ENCODE peak calls at places on chromosomes 7 and 10, in seven cellular contexts. O, N, A, J, K, G and Q are unnamed samples.

GRCh38 chr7:127980901-127981300 is 50.3 kb downstream of the LRRC4 start:
- DNase-seq in K (no peak), N (no peak), J (no peak), G (no peak), O (no peak), A (no peak), Q (no peak)

GRCh38 chr7:85688712-85689111 is 501.9 kb upstream of the SEMA3D start:
- DNase-seq in O (no peak), A (no peak), G (peak), N (no peak), J (no peak), K (peak), Q (no peak)

GRCh38 chr7:97971120-97971989 is 18.6 kb downstream of the OCM2 start:
- DNase-seq in A (peak), G (peak), N (peak), K (peak), O (peak), J (peak), Q (peak)

GRCh38 chr10:46094197-46094500 is 48.1 kb upstream of the MSMB start:
- DNase-seq in G (no peak), A (no peak), N (no peak), J (no peak), O (no peak), K (no peak), Q (no peak)

GRCh38 chr10:81108516-81109199 is 571.0 kb downstream of the SH2D4B start:
- DNase-seq in A (peak), O (peak), K (no peak), G (no peak), J (no peak), N (no peak), Q (peak)

GRCh38 chr10:93198401-93199175 is 124.9 kb downstream of the CYP26A1 start:
- DNase-seq in N (peak), J (no peak), G (peak), K (peak), A (peak), O (peak), Q (peak)

GRCh38 chr7:77757589-77757988 is 40.6 kb downstream of the TMEM60 start:
- DNase-seq in J (no peak), A (no peak), K (no peak), O (no peak), G (no peak), N (no peak), Q (no peak)

GRCh38 chr10:11158080-11158479 is 140.4 kb downstream of the CELF2 start:
- DNase-seq in A (no peak), J (no peak), N (no peak), O (no peak), K (no peak), G (no peak), Q (no peak)

GRCh38 chr10:133230023-133230319 is at the start of gene UTF1:
- DNase-seq in J (no peak), O (no peak), G (no peak), A (no peak), N (no peak), K (no peak), Q (no peak)

GRCh38 chr10:43205681-43206390 is 61.0 kb downstream of the RASGEF1A start:
- DNase-seq in N (no peak), O (no peak), K (no peak), A (no peak), G (no peak), J (no peak), Q (no peak)

GRCh38 chr10:73894245-73894971 is 16.5 kb upstream of the PLAU start:
- DNase-seq in A (peak), J (no peak), O (peak), N (peak), G (peak), K (peak), Q (no peak)

GRCh38 chr7:95590387-95591248 is 5.7 kb downstream of the PDK4 start:
- DNase-seq in A (peak), K (no peak), J (no peak), O (no peak), N (no peak), G (no peak), Q (no peak)
- H3K4me2 ChIP-seq in A (no peak), K (no peak), J (no peak), O (no peak), N (no peak), G (no peak), Q (no peak)

DNA sequence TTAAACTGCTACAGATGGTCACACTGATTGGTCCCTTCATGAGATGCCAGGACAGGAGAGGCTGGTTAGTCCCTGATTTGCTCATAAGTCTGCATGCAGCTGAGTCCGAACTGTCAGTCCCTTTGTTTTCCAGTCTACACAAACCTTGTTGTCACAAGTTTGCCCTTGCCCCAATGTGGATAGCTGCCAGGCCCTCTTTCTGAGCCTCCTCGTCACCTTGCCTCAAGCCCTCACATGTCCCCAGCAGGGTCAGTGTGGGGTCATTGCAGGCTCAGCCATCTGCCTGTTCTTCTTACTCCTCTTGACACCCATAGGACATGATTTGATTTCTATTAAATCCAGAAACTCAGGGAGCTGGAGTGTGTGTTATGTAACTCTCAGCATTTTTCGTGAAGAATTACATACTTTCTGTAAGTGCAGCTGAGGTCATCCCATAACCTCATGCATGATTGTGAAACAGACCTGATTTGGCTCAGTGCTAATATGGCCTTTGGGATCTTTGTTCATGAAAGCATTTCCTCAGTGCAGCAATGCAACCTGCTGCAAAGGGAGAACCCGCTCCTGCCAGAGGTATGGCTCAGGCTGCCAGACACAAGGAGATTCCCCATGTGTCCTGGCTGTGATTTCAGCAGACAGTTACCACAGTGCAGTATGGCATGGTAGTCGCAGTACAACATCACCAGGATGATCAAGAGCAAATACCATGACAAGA is 70.0 kb upstream of the ZMIZ2 start:
- DNase-seq in N (peak), J (no peak), G (peak), O (peak), K (peak), A (peak), Q (no peak)
- H3K4me2 ChIP-seq in N (peak), J (no peak), G (peak), O (peak), K (peak), A (no peak), Q (no peak)

DNA sequence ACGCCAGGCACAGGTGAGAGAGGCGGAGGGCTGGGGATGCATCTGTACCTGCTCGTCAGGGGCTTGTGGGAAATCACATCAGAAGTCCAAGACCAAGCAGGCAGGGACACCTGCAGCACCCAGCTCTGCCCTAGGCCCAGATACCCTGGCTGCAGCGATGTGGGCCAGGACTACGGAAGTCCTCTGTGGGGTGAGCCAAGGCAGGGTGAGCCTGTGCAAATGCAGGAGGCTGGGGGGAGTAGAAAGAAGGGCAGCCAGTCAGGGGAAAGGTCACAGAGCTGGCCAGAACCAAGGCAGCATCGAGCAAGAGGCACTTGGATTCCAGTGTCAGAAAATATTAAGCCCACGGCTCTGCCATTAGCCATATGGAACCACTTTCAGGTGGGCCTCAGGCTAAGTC is 85.2 kb downstream of the TNS3 start:
- DNase-seq in G (no peak), J (no peak), A (no peak), K (no peak), O (no peak), N (no peak), Q (no peak)
- H3K4me2 ChIP-seq in G (no peak), J (peak), A (no peak), K (no peak), O (no peak), N (no peak), Q (no peak)

GRCh38 chr10:4451512-4451911 is 374.5 kb upstream of the AKR1E2 start:
- DNase-seq in N (no peak), A (no peak), G (no peak), K (no peak), O (no peak), J (no peak), Q (no peak)

GRCh38 chr10:4453276-4453675 is 372.7 kb upstream of the AKR1E2 start:
- DNase-seq in O (no peak), A (no peak), G (no peak), J (no peak), N (no peak), K (no peak), Q (no peak)

GRCh38 chr10:4453950-4454349 is 372.1 kb upstream of the AKR1E2 start:
- DNase-seq in J (no peak), O (no peak), G (no peak), A (no peak), K (no peak), N (no peak), Q (no peak)

GRCh38 chr10:4450169-4450568 is 375.8 kb upstream of the AKR1E2 start:
- DNase-seq in G (no peak), N (no peak), J (no peak), K (no peak), A (no peak), O (no peak), Q (no peak)

GRCh38 chr10:4450981-4451501 is 375.0 kb upstream of the AKR1E2 start:
- DNase-seq in K (peak), A (peak), J (no peak), G (peak), O (peak), N (peak), Q (peak)
- H3K4me2 ChIP-seq in K (no peak), A (no peak), J (no peak), G (peak), O (peak), N (no peak), Q (no peak)

DNA sequence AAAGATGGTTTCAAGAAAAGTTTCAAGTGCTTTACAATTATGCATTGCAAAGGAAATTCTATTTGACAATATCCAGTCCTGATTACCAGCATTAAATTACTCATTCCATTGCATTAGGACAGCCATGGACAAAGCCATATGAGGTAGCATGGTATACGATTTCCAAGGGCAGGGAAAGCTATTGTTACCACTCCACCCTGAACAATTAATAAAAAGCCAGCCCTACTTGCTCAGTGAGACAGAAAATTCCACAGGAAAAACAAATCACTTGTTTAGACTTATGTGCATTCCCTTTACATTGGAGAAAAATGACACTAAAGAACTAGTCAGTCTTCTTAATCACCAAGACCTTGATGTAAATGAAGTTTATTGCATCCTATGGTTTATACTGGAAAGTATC is 5.6 kb downstream of the CD36 start:
- DNase-seq in J (no peak), K (no peak), O (no peak), G (no peak), N (no peak), A (no peak), Q (no peak)
- H3K4me2 ChIP-seq in J (no peak), K (no peak), O (no peak), G (no peak), N (no peak), A (no peak), Q (no peak)

DNA sequence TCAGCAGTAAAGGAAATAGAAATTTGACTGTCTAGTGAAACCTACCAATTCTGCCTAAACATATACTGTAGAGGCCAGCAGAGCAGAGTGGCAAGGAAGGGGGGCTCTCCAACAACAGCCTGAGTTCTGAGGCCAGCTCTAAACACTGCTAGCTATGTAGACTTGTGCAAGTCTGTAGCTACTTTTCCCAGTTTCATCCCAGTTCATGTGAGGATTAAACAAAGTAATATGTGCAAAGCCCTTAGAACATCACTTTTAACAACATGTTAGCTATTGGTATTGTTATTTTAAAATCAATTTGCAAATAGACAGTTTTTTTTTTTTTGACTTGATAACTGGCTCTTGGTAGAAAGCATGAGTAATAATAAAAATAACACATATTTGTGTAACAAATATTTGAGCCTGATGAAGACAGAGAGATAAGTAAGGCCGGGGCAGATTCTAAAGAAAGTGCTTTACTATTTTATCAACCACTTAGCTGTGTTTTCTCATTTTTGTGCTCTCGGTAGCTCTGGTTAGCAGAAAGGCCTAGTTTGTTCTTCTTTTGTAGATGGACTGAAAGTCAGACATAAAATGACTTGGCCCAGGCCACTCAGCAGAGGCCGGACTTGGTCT is 9.3 kb downstream of the CHST12 start:
- DNase-seq in A (no peak), O (peak), G (peak), K (peak), N (no peak), J (no peak), Q (no peak)
- H3K4me2 ChIP-seq in A (no peak), O (peak), G (no peak), K (peak), N (no peak), J (no peak), Q (no peak)

DNA sequence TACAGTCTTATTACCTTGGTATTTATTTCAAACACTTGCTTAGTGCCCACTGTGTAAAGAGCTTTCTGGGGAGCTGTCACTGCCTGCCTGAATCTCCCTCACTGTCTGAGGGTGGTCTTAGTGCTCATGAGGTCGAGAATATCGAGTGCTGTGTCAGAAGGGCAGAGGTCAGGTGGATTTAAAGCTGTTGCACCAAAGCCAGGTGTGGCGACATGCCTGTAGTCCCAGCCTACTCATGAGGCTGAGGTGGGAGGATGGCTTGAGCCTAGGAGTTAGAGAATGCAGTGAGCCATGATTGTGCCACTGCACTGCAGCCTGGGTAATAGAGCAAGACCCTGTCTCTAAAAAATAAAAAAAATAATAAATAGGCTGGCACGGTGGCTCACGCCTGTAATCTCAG is 20.9 kb downstream of the CCM2 start:
- DNase-seq in K (no peak), O (no peak), A (no peak), N (no peak), G (no peak), J (no peak), Q (no peak)
- H3K4me2 ChIP-seq in K (no peak), O (no peak), A (no peak), N (no peak), G (no peak), J (peak), Q (no peak)

DNA sequence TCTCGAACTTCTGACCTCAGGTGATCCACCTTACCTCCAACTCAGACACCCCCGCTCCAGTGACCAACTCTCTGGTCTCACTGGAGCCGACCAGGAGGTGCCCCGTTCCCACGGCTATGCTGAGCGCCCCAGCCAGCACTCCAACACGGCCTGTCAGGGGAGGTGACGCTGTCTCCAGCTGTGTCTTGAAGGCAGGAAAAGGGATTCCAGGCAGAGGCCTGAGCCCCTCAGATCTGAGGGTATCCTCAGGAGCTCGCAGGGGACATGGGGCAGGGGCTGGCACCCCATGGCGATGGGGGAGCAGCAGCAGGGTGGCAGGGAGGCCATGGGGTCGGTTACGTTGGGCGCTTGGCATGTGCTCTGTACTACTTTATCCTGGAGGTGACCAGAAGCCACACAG is 94.3 kb upstream of the RHEB start:
- DNase-seq in G (no peak), K (no peak), J (no peak), A (no peak), O (no peak), N (no peak), Q (no peak)
- H3K4me2 ChIP-seq in G (no peak), K (no peak), J (no peak), A (no peak), O (no peak), N (no peak), Q (no peak)

GRCh38 chr7:90726623-90727022 is 130.5 kb downstream of the CDK14 start:
- DNase-seq in G (peak), A (peak), J (no peak), O (peak), K (peak), N (peak), Q (peak)
- H3K4me2 ChIP-seq in G (peak), A (no peak), J (peak), O (peak), K (peak), N (peak), Q (no peak)

GRCh38 chr7:31444196-31444595 is 69.7 kb upstream of the ITPRID1 start:
- DNase-seq in A (no peak), O (no peak), K (no peak), N (no peak), J (no peak), G (no peak), Q (no peak)

GRCh38 chr7:31439165-31439564 is 74.7 kb upstream of the ITPRID1 start:
- DNase-seq in N (no peak), A (no peak), K (no peak), J (no peak), G (no peak), O (no peak), Q (peak)

GRCh38 chr7:31440511-31440910 is 73.4 kb upstream of the ITPRID1 start:
- DNase-seq in K (peak), A (no peak), J (no peak), N (no peak), O (no peak), G (no peak), Q (no peak)

GRCh38 chr7:31448649-31449048 is 65.2 kb upstream of the ITPRID1 start:
- DNase-seq in G (no peak), A (no peak), O (no peak), J (no peak), K (no peak), N (no peak), Q (no peak)

GRCh38 chr7:31443457-31443856 is 70.4 kb upstream of the ITPRID1 start:
- DNase-seq in J (peak), G (peak), N (peak), K (peak), O (peak), A (peak), Q (peak)
- H3K4me2 ChIP-seq in J (no peak), G (no peak), N (no peak), K (no peak), O (no peak), A (no peak), Q (no peak)